ENCODE peak calls at places on chromosomes 1 and 21, in seven cellular contexts. B is GM23248, L is cardiac muscle cell, H is heart right ventricle, C is OCI-LY7, Q is fibroblast of the aortic adventitia, Y is fibroblast of lung. R is an unnamed sample.

GRCh38 chr1:21278898-21279819 is 11.1 kb downstream of the ECE1 start:
- DNase-seq in C (no peak), L (no peak), H (no peak), Y (peak), Q (no peak), B (peak), R (no peak)

GRCh38 chr1:4652631-4653327 is 1.6 kb upstream of the AJAP1 start:
- DNase-seq in Y (no peak), B (peak), C (peak), L (peak), Q (peak), H (peak), R (peak)

GRCh38 chr21:38910390-38911008 is 104.8 kb downstream of the ETS2 start:
- DNase-seq in H (no peak), Y (no peak), Q (no peak), L (no peak), B (no peak), C (no peak), R (no peak)

GRCh38 chr1:21497466-21498061 is 11.7 kb upstream of the ALPL start:
- DNase-seq in L (peak), Q (no peak), B (no peak), H (no peak), Y (no peak), C (no peak), R (no peak)

GRCh38 chr1:156126701-156127534 is 12.4 kb downstream of the LMNA start:
- DNase-seq in B (peak), H (no peak), Q (peak), Y (peak), L (no peak), C (peak), R (peak)

GRCh38 chr1:40316595-40317393 is at the start of gene COL9A2:
- DNase-seq in Y (peak), Q (no peak), H (no peak), L (peak), C (peak), B (peak), R (no peak)

GRCh38 chr21:33059319-33059894 is 10.5 kb upstream of the OLIG1 start:
- DNase-seq in B (no peak), C (no peak), L (no peak), Y (no peak), Q (no peak), H (no peak), R (no peak)

GRCh38 chr1:160862151-160863061 is at the start of gene CD244:
- DNase-seq in Y (no peak), B (peak), L (peak), C (no peak), Q (no peak), H (no peak), R (no peak)

GRCh38 chr1:924619-925323 is 1.0 kb downstream of the SAMD11 start:
- DNase-seq in Y (peak), B (peak), H (no peak), C (no peak), L (peak), Q (peak), R (peak)

GRCh38 chr1:191993549-191993948 is 164.7 kb upstream of the RGS18 start:
- DNase-seq in B (no peak), Y (no peak), Q (peak), H (no peak), C (peak), L (peak), R (no peak)

GRCh38 chr1:77387553-77387952 is 105.7 kb downstream of the AK5 start:
- DNase-seq in Y (no peak), H (no peak), C (no peak), B (no peak), Q (no peak), L (no peak), R (no peak)

GRCh38 chr21:37530901-37531351 is 164.4 kb downstream of the DYRK1A start:
- DNase-seq in Q (no peak), C (no peak), B (no peak), L (no peak), Y (no peak), H (no peak), R (no peak)

GRCh38 chr1:19941121-19941520 is 17.7 kb upstream of the PLA2G2E start:
- DNase-seq in C (no peak), Y (no peak), Q (no peak), B (no peak), H (no peak), L (no peak), R (no peak)

GRCh38 chr1:109984190-109984455 is 442 bp upstream of the AHCYL1 start:
- DNase-seq in L (no peak), Q (peak), C (no peak), H (no peak), Y (peak), B (peak), R (peak)
- H3K4me3 ChIP-seq in L (no peak), Q (no peak), C (peak), H (peak), Y (no peak), B (peak), R (peak)

GRCh38 chr1:222817529-222817928 is 2.7 kb downstream of the DISP1 start:
- DNase-seq in Q (peak), L (no peak), Y (peak), H (no peak), C (no peak), B (peak), R (peak)

GRCh38 chr1:222811671-222812070 is 3.2 kb upstream of the DISP1 start:
- DNase-seq in C (no peak), Q (no peak), H (no peak), L (no peak), B (no peak), Y (no peak), R (no peak)

GRCh38 chr1:222814536-222815366 is at the start of gene DISP1:
- DNase-seq in Y (peak), B (peak), Q (peak), L (peak), H (peak), C (peak), R (peak)

GRCh38 chr1:222815367-222815765 is 527 bp downstream of the DISP1 start:
- DNase-seq in B (peak), H (no peak), C (no peak), L (peak), Y (peak), Q (peak), R (no peak)

GRCh38 chr1:222813866-222814535 is 838 bp upstream of the DISP1 start:
- DNase-seq in Q (peak), B (peak), H (no peak), L (no peak), C (no peak), Y (peak), R (no peak)
- H3K4me3 ChIP-seq in Q (peak), B (peak), H (peak), L (peak), C (peak), Y (peak), R (peak)

GRCh38 chr1:182235604-182235951 is 156.0 kb downstream of the GLUL start:
- DNase-seq in H (no peak), Q (no peak), C (no peak), Y (no peak), B (no peak), L (no peak), R (no peak)

GRCh38 chr1:182237329-182237728 is 154.3 kb downstream of the GLUL start:
- DNase-seq in L (no peak), H (no peak), B (no peak), Q (no peak), Y (no peak), C (no peak), R (no peak)

GRCh38 chr1:182235952-182236650 is 155.5 kb downstream of the GLUL start:
- DNase-seq in H (peak), Q (no peak), Y (peak), C (no peak), L (peak), B (peak), R (peak)

GRCh38 chr1:182238421-182238820 is 153.2 kb downstream of the GLUL start:
- DNase-seq in C (no peak), Q (no peak), Y (no peak), B (no peak), H (no peak), L (no peak), R (no peak)

DNA sequence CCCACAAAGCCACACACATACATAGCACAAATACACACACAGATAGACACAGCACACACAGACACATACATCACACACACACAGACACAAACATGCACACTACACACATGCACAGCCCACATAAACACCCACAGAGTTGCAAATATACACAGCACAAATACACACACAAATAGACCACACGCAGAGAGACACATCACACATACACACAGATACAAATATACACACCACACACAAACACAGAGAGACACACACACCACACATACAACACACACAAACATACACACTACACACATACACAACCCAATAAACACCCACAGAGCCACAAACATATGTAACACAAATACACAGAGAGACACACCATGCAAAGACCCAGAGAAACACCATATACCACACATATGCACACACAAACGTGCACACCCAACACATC is 154.9 kb downstream of the GLUL start:
- DNase-seq in B (no peak), Y (no peak), Q (no peak), L (no peak), H (no peak), C (no peak), R (no peak)
- H3K4me3 ChIP-seq in B (no peak), Y (no peak), Q (no peak), L (no peak), H (no peak), C (no peak), R (no peak)

DNA sequence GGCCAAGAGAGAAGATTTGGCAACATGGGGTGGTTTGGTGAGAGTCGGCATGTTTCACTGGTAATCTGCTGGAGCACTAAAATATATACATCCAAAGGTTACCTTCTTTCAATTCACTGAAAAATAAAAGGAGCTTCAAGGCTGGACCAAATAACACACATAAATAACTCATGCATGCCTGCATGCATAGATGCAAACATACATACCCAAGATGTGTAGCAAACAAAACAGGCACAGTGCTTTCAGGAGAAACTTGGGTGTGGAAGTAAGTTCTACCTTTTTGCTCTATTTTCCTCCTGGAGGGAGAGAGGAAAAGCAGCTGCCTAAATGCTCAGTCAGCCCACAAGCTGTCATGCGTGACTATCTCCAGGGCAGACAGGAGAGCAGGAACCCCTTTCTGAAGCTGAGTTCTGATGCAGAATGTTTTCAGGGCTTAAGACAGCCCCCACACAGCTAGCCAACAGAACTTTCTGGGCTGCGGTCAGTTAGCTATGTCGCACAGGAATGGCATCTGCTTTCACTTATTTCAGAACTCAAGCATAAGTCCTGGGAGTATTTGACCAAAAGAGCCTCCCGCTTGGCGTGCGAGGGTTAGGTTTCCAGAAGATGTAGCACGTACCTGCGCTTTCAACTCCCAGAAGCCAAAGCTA is 166.2 kb downstream of the TOMM20 start:
- DNase-seq in B (peak), L (no peak), Q (peak), Y (peak), H (peak), C (peak), R (peak)
- H3K4me3 ChIP-seq in B (peak), L (no peak), Q (peak), Y (peak), H (peak), C (peak), R (peak)

DNA sequence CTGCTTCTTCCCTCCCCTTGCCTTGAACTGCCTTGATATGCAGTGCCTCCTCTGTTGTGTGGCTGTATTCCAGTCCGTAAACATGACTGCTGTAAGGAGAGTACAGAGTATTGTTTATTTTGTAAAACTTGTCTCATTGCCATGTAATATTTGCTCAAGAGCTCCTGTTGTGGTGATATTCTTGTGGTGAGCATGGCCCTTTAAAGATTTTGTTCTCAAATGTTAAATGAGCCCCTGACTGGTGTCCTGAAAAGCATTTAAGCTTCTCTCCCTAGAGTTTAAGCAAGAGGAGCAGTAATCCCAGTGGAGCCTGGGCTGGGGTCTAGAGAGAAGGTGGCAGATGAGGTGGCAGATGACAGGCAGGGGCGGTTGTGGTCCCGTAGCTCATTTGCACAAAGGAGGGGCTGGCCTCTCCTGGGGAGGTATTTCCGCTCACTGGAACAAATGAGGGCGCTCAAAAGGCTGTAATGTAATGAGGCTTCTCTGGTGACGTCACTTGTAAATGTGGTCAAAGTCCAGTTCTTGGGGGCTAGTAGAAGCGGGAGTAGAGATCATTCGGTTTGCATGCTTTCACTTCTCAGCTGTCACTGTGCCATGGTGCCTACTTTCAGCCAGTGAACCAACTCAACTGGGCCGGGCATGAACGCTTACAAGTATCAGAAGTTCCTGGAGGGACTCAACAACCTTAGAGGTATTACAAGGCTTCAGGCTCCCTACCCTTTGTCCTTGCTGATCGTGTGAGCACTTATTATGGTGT is 46.0 kb upstream of the MACF1 start:
- DNase-seq in Q (no peak), C (no peak), H (no peak), Y (peak), L (peak), B (no peak), R (no peak)
- H3K4me3 ChIP-seq in Q (no peak), C (no peak), H (no peak), Y (peak), L (no peak), B (no peak), R (no peak)

R was measured in AG10803.